ENCODE peak calls at places on chromosomes 12 and 14, in four cellular contexts. R, A, W and C are unnamed samples.

GRCh38 chr12:26701604-26702215 is 131.3 kb downstream of the ITPR2 start:
- DNase-seq in R (no peak), A (peak; percentile 55), W (peak; percentile 64), C (no peak)

GRCh38 chr12:5096241-5096880 is 52.7 kb downstream of the KCNA5 start:
- DNase-seq in W (peak; percentile 62), A (no peak), R (no peak), C (no peak)

GRCh38 chr12:124867389-124867930 is 3.8 kb upstream of the SCARB1 start:
- DNase-seq in A (peak; percentile 55), R (no peak), W (no peak), C (no peak)

GRCh38 chr12:23193552-23193951 is 568.6 kb downstream of the ETNK1 start:
- DNase-seq in R (no peak), W (no peak), A (no peak), C (no peak)

GRCh38 chr12:2284857-2285256 is 232.1 kb downstream of the CACNA1C start:
- DNase-seq in A (peak; percentile 86), W (peak; percentile 89), R (peak; percentile 82), C (no peak)

GRCh38 chr12:112843272-112843671 is 51.7 kb downstream of the RPH3A start:
- DNase-seq in W (no peak), A (peak; percentile 21), R (no peak), C (no peak)

GRCh38 chr12:128754275-128754674 is 69.5 kb downstream of the SLC15A4 start:
- DNase-seq in A (no peak), R (no peak), W (peak; percentile 17), C (no peak)

GRCh38 chr12:81083018-81083417 is 5.1 kb downstream of the ACSS3 start:
- DNase-seq in A (no peak), R (no peak), W (no peak), C (no peak)

GRCh38 chr14:76877871-76878270 is 51.7 kb downstream of the LRRC74A start:
- DNase-seq in A (no peak), R (no peak), W (no peak), C (no peak)

GRCh38 chr12:121301876-121302275 is 5.4 kb upstream of the CAMKK2 start:
- DNase-seq in R (no peak), W (peak; percentile 67), A (no peak), C (no peak)

GRCh38 chr12:42962384-42962783 is 372.8 kb upstream of the PRICKLE1 start:
- DNase-seq in W (no peak), R (no peak), A (no peak), C (no peak)

GRCh38 chr12:27965411-27965810 is 7.1 kb downstream of the PTHLH start:
- DNase-seq in R (no peak), W (peak; percentile 71), A (no peak), C (no peak)

GRCh38 chr14:104870368-104871144 is 5.5 kb downstream of the CEP170B start:
- DNase-seq in R (peak; percentile 15), A (no peak), W (peak; percentile 23), C (no peak)

GRCh38 chr12:41277019-41277770 is 89.1 kb downstream of the PDZRN4 start:
- DNase-seq in R (no peak), W (peak; percentile 75), A (peak; percentile 56), C (no peak)

GRCh38 chr12:124109760-124110159 is 136.7 kb downstream of the ZNF664 start:
- DNase-seq in A (no peak), W (peak; percentile 34), R (no peak), C (no peak)

GRCh38 chr14:31902002-31902401 is 175.1 kb upstream of the ARHGAP5 start:
- DNase-seq in W (no peak), R (no peak), A (peak; percentile 83), C (no peak)

GRCh38 chr12:108191938-108192337 is 62.9 kb downstream of the WSCD2 start:
- DNase-seq in R (no peak), W (no peak), A (no peak), C (no peak)

GRCh38 chr14:76126066-76126465 is 25.7 kb upstream of the GPATCH2L start:
- DNase-seq in A (no peak), W (no peak), R (no peak), C (no peak)

GRCh38 chr14:63287661-63288483 is 30.9 kb downstream of the GPHB5 start:
- DNase-seq in W (peak; percentile 62), A (no peak), R (no peak), C (no peak)

GRCh38 chr12:27383429-27384260 is 51.0 kb downstream of the BMAL2 start:
- DNase-seq in W (peak; percentile 90), A (peak; percentile 79), R (peak; percentile 60), C (no peak)

GRCh38 chr14:35385042-35385839 is 19.3 kb downstream of the NFKBIA start:
- DNase-seq in A (peak; percentile 76), W (peak; percentile 94), R (peak; percentile 88), C (no peak)

GRCh38 chr14:99757331-99758070 is 35.7 kb upstream of the EML1 start:
- DNase-seq in R (no peak), A (no peak), W (peak; percentile 100), C (no peak)

GRCh38 chr12:62681306-62681705 is 214.7 kb downstream of the MON2 start:
- DNase-seq in A (no peak), W (no peak), R (no peak), C (no peak)

GRCh38 chr14:80959448-80960006 is 4.1 kb downstream of the TSHR start:
- DNase-seq in A (no peak), W (no peak), R (no peak), C (no peak)

GRCh38 chr12:2113501-2113912 is 60.7 kb downstream of the CACNA1C start:
- DNase-seq in W (no peak), A (no peak), R (peak; percentile 63), C (no peak)

GRCh38 chr12:118148287-118148686 is 12.4 kb downstream of the PEBP1 start:
- DNase-seq in W (no peak), R (no peak), A (no peak), C (no peak)

GRCh38 chr12:42372154-42372791 is 46.3 kb downstream of the PPHLN1 start:
- DNase-seq in A (peak; percentile 60), R (no peak), W (peak; percentile 52), C (no peak)

GRCh38 chr14:99033951-99034350 is 238.0 kb downstream of the BCL11B start:
- DNase-seq in A (no peak), R (no peak), W (no peak), C (no peak)

GRCh38 chr14:101001311-101002069 is 98.0 kb upstream of the RTL1 start:
- DNase-seq in R (no peak), A (no peak), W (peak; percentile 91), C (no peak)

GRCh38 chr12:6936642-6937480 is 6.8 kb upstream of the RNU7-1 start:
- DNase-seq in R (peak; percentile 50), A (no peak), W (no peak), C (no peak)

GRCh38 chr12:95495433-95495832 is 21.5 kb downstream of the METAP2 start:
- DNase-seq in A (no peak), R (no peak), W (no peak), C (no peak)

GRCh38 chr14:95263527-95264231 is 56.0 kb downstream of the CLMN start:
- DNase-seq in R (no peak), W (no peak), A (no peak), C (peak; percentile 91)
- H3K4me1 ChIP-seq in R (peaks cover 16% of the 10 kb centered on the region), W (peaks cover 25% of the 10 kb centered on the region), A (peaks cover 18% of the 10 kb centered on the region), C (peaks cover 34% of the 10 kb centered on the region)

GRCh38 chr12:53380797-53381738 is 1.1 kb downstream of the SP1 start:
- DNase-seq in R (no peak), W (peak; percentile 75), A (no peak), C (peak; percentile 87)

GRCh38 chr12:53383258-53383657 is 3.3 kb downstream of the SP1 start:
- DNase-seq in A (no peak), W (peak; percentile 38), R (no peak), C (no peak)

GRCh38 chr12:53379389-53380103 is 430 bp upstream of the SP1 start:
- DNase-seq in W (peak; percentile 100), A (peak; percentile 99), R (peak; percentile 98), C (peak; percentile 100)

GRCh38 chr12:53380104-53380796 is at the start of gene SP1:
- DNase-seq in W (peak; percentile 98), R (peak; percentile 94), A (peak; percentile 97), C (peak; percentile 94)

DNA sequence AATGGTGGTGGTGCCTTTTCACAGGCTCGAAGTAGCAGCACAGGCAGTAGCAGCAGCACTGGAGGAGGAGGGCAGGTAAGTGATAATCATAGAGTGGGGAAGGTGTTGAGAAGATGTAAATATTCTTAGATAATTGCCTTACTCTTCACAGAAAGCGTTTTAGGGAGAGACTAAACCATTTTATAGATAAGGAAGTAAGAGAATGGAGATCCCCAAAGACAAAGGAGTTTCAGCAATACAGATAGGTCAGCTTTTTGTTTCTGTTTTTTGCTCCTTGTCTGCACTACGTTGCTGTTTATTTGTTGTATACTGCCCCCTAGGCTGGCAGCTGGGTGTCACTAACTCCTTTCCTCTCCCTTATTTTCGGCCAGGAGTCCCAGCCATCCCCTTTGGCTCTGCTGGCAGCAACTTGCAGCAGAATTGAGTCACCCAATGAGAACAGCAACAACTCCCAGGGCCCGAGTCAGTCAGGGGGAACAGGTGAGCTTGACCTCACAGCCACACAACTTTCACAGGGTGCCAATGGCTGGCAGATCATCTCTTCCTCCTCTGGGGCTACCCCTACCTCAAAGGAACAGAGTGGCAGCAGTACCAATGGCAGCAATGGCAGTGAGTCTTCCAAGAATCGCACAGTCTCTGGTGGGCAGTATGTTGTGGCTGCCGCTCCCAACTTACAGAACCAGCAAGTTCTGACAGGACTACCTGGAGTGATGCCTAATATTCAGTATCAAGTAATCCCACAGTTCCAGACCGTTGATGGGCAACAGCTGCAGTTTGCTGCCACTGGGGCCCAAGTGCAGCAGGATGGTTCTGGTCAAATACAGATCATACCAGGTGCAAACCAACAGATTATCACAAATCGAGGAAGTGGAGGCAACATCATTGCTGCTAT is 2.0 kb downstream of the SP1 start:
- DNase-seq in W (peak; percentile 85), A (peak; percentile 54), R (peak; percentile 56), C (peak; percentile 89)
- H3K4me1 ChIP-seq in W (peaks cover 39% of the 10 kb centered on the region), A (peaks cover 52% of the 10 kb centered on the region), R (peaks cover 14% of the 10 kb centered on the region), C (peaks cover 62% of the 10 kb centered on the region)

DNA sequence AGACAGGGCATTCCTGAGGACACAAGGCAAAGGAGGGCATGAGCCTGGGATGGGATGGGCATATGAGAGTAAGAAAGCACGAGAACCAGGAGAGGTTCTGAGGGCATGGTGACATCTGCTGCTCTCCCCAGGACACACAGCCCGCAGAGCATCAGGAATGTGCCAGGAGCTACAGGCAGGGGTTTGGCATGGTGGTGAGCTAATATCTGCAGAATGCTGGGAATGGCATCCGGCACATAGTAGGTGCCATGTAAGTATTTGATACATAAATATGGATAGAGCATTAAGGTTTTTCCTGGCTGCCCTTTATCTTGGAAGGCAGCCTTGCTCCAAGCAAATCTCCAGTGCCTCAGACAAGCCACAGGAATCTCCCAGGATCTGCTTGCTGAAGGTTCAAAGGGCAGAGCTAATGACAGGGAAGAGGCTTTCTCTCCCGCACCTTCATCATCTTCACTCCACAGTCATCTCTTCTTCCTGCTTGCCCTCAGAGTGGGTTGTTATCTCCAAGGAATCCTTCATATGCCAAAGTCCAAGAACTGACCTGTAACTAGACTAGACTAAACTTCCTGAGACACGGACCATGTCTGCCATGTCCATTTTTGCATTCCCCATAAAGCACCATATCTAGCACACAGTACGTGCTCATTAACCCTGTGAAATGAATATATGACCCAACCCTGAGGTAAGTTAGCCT is 62.0 kb upstream of the SCN8A start:
- DNase-seq in R (no peak), A (no peak), W (no peak), C (peak; percentile 77)
- H3K4me1 ChIP-seq in R (no peaks in the 10 kb centered on the region), A (peaks cover 18% of the 10 kb centered on the region), W (peaks cover 21% of the 10 kb centered on the region), C (peaks cover 6% of the 10 kb centered on the region)

DNA sequence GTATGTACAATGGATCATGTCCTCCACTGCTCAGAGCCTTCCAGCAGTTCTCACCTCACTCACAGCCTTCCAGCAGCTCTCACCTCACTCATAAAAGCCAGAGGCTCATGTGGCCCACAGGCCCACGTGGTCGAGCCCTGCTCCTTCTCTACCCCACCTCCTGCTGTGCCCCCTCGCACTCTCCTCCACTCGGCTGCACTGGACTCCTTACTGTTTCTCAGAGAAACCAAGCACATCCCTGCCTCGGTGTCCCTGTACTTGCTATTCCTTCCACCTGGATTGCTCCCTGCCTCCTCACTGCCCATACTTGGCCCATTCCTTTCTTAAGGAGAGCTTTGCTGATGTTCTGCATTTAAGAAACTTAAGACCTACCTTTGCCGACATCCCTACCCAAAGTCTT is 219.7 kb downstream of the ZFP36L1 start:
- DNase-seq in W (no peak), R (no peak), A (no peak), C (no peak)
- H3K4me1 ChIP-seq in W (peaks cover 34% of the 10 kb centered on the region), R (peaks cover 2% of the 10 kb centered on the region), A (peaks cover 28% of the 10 kb centered on the region), C (peaks cover 33% of the 10 kb centered on the region)